ENCODE peak calls at places on chromosomes 7 and 10, in six cellular contexts. I, R, X, U, P and C are unnamed samples.

GRCh38 chr7:139358541-139359365 is 941 bp upstream of the LUC7L2 start:
- DNase-seq in I (peak), R (peak), X (no peak), U (no peak), P (no peak), C (peak)

GRCh38 chr10:35606423-35606822 is 1.3 kb downstream of the GJD4 start:
- DNase-seq in I (no peak), R (no peak), X (no peak), U (no peak), P (no peak), C (no peak)

GRCh38 chr7:27183682-27184341 is 1.2 kb downstream of the HOXA11 start:
- DNase-seq in I (no peak), R (peak), X (no peak), U (no peak), P (no peak), C (no peak)

GRCh38 chr7:151175793-151176311 is 8.4 kb upstream of the GBX1 start:
- DNase-seq in I (no peak), R (no peak), X (no peak), U (no peak), P (no peak), C (no peak)

GRCh38 chr7:90461216-90461615 is 8.2 kb upstream of the PTTG1IP2 start:
- DNase-seq in I (no peak), R (no peak), X (no peak), U (no peak), P (no peak), C (no peak)

GRCh38 chr10:133143200-133143533 is 16.9 kb upstream of the KNDC1 start:
- DNase-seq in I (no peak), R (no peak), X (no peak), U (no peak), P (no peak), C (no peak)

GRCh38 chr10:17673517-17674051 is 29.6 kb downstream of the STAM start:
- DNase-seq in I (no peak), R (no peak), X (no peak), U (peak), P (no peak), C (no peak)

GRCh38 chr7:132750056-132750455 is 173.8 kb upstream of the PLXNA4 start:
- DNase-seq in I (no peak), R (no peak), X (no peak), U (no peak), P (no peak), C (no peak)

GRCh38 chr7:151816562-151817314 is 60.2 kb downstream of the PRKAG2 start:
- DNase-seq in I (no peak), R (no peak), X (no peak), U (no peak), P (no peak), C (no peak)

GRCh38 chr10:133315847-133316246 is 7.1 kb downstream of the ZNF511 start:
- DNase-seq in I (no peak), R (no peak), X (no peak), U (peak), P (no peak), C (no peak)

GRCh38 chr7:916291-916941 is 38.1 kb downstream of the ADAP1 start:
- DNase-seq in I (no peak), R (peak), X (no peak), U (no peak), P (no peak), C (no peak)

GRCh38 chr7:23357190-23358093 is 58.3 kb downstream of the MALSU1 start:
- DNase-seq in I (no peak), R (no peak), X (no peak), U (peak), P (no peak), C (no peak)

GRCh38 chr7:2172311-2173183 is 60.2 kb downstream of the MAD1L1 start:
- DNase-seq in I (no peak), R (peak), X (no peak), U (peak), P (no peak), C (no peak)
- TF ChIP-seq POLR2AphosphoS5 in I (no peak), R (no peak), X (no peak), U (no peak), P (no peak), C (no peak)

GRCh38 chr10:102815790-102816549 is 21.2 kb downstream of the CYP17A1 start:
- DNase-seq in I (no peak), R (no peak), X (no peak), U (no peak), P (no peak), C (no peak)
- TF ChIP-seq TAF1 in I (no peak), R (no peak), X (no peak), U (no peak), P (no peak), C (no peak)

DNA sequence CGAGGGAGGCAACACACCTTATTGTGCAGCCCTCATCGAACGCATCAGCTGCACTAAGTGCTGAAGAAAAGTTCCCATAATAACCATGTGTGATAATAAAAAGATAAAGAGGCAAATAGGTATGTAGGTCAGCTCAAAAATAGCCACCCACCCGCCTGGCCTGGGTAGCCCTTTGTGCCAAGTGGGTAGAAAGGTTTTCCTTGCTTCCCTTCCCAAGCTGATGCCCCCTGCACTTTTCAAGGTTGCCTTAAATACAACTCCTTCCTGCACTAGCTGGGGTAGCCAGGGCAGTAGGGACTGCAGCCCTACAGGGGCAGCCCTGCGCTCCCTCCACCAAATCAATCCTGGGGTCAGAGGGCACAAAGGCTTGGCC is 13.5 kb upstream of the DDIT4 start:
- DNase-seq in I (no peak), R (no peak), X (no peak), U (no peak), P (no peak), C (no peak)
- TF ChIP-seq POLR2AphosphoS5 in I (no peak), R (no peak), X (no peak), U (peak), P (no peak), C (no peak)

GRCh38 chr10:19762026-19762425 is 54.2 kb upstream of the PLXDC2 start:
- DNase-seq in I (no peak), R (no peak), X (no peak), U (no peak), P (no peak), C (no peak)
- TF ChIP-seq TAF1 in I (no peak), R (no peak), X (no peak), U (no peak), P (no peak), C (no peak)

GRCh38 chr10:13787015-13787421 is 200.3 kb downstream of the PRPF18 start:
- DNase-seq in I (peak), R (no peak), X (no peak), U (no peak), P (peak), C (peak)
- TF ChIP-seq POLR2AphosphoS5 in I (no peak), R (no peak), X (no peak), U (no peak), P (no peak), C (no peak)